ENCODE peak calls at places on chromosomes 6 and 20, in ten cellular contexts. One of them, this sample, is unnamed.

GRCh38 chr6:98576811-98577210 is 257.6 kb upstream of the POU3F2 start:
- DNase-seq in iPS-NIHi11: no peak
- DNase-seq in tibial artery: no peak
- DNase-seq in GM04504: peak; percentile 41
- DNase-seq in CD8-positive, alpha-beta T cell: no peak
- DNase-seq in AG08395: peak; percentile 27
- DNase-seq in germinal center: no peak
- DNase-seq in upper lobe of right lung: no peak
- DNase-seq in stimulated activated CD8-positive, alpha-beta memory T cell treated with anti-CD3 and anti-CD28 coated beads, Interleukin-4, amount 100 ng/mL, for 24 hours: no peak
- DNase-seq in H1: no peak
- DNase-seq in this sample: no peak

GRCh38 chr6:30741789-30742315 is 635 bp downstream of the FLOT1 start:
- DNase-seq in iPS-NIHi11: no peak
- DNase-seq in tibial artery: no peak
- DNase-seq in GM04504: no peak
- DNase-seq in CD8-positive, alpha-beta T cell: no peak
- DNase-seq in AG08395: no peak
- DNase-seq in germinal center: no peak
- DNase-seq in upper lobe of right lung: no peak
- DNase-seq in stimulated activated CD8-positive, alpha-beta memory T cell treated with anti-CD3 and anti-CD28 coated beads, Interleukin-4, amount 100 ng/mL, for 24 hours: peak; percentile 28
- DNase-seq in H1: no peak
- DNase-seq in this sample: no peak

GRCh38 chr20:63735859-63736718 is at the start of gene LIME1:
- DNase-seq in iPS-NIHi11: no peak
- DNase-seq in tibial artery: peak; percentile 67
- DNase-seq in GM04504: no peak
- DNase-seq in CD8-positive, alpha-beta T cell: peak; percentile 93
- DNase-seq in AG08395: no peak
- DNase-seq in germinal center: peak; percentile 83
- DNase-seq in upper lobe of right lung: peak; percentile 69
- DNase-seq in stimulated activated CD8-positive, alpha-beta memory T cell treated with anti-CD3 and anti-CD28 coated beads, Interleukin-4, amount 100 ng/mL, for 24 hours: peak; percentile 52
- DNase-seq in H1: peak; percentile 45
- DNase-seq in this sample: peak; percentile 68

GRCh38 chr20:53688085-53688484 is 94.4 kb upstream of the ZNF217 start:
- DNase-seq in iPS-NIHi11: no peak
- DNase-seq in tibial artery: no peak
- DNase-seq in GM04504: no peak
- DNase-seq in CD8-positive, alpha-beta T cell: no peak
- DNase-seq in AG08395: no peak
- DNase-seq in germinal center: no peak
- DNase-seq in upper lobe of right lung: no peak
- DNase-seq in stimulated activated CD8-positive, alpha-beta memory T cell treated with anti-CD3 and anti-CD28 coated beads, Interleukin-4, amount 100 ng/mL, for 24 hours: no peak
- DNase-seq in H1: no peak
- DNase-seq in this sample: no peak

GRCh38 chr6:53768636-53769035 is 26.2 kb upstream of the LRRC1 start:
- DNase-seq in iPS-NIHi11: no peak
- DNase-seq in tibial artery: no peak
- DNase-seq in GM04504: no peak
- DNase-seq in CD8-positive, alpha-beta T cell: no peak
- DNase-seq in AG08395: no peak
- DNase-seq in germinal center: no peak
- DNase-seq in upper lobe of right lung: no peak
- DNase-seq in stimulated activated CD8-positive, alpha-beta memory T cell treated with anti-CD3 and anti-CD28 coated beads, Interleukin-4, amount 100 ng/mL, for 24 hours: no peak
- DNase-seq in H1: no peak
- DNase-seq in this sample: no peak

GRCh38 chr6:50990750-50991446 is 172.2 kb downstream of the TFAP2B start:
- DNase-seq in iPS-NIHi11: no peak
- DNase-seq in tibial artery: no peak
- DNase-seq in GM04504: no peak
- DNase-seq in CD8-positive, alpha-beta T cell: no peak
- DNase-seq in AG08395: no peak
- DNase-seq in germinal center: no peak
- DNase-seq in upper lobe of right lung: no peak
- DNase-seq in stimulated activated CD8-positive, alpha-beta memory T cell treated with anti-CD3 and anti-CD28 coated beads, Interleukin-4, amount 100 ng/mL, for 24 hours: no peak
- DNase-seq in H1: no peak
- DNase-seq in this sample: no peak

GRCh38 chr20:47664068-47664437 is 121.2 kb downstream of the SULF2 start:
- DNase-seq in iPS-NIHi11: no peak
- DNase-seq in tibial artery: no peak
- DNase-seq in GM04504: no peak
- DNase-seq in CD8-positive, alpha-beta T cell: no peak
- DNase-seq in AG08395: no peak
- DNase-seq in germinal center: no peak
- DNase-seq in upper lobe of right lung: no peak
- DNase-seq in stimulated activated CD8-positive, alpha-beta memory T cell treated with anti-CD3 and anti-CD28 coated beads, Interleukin-4, amount 100 ng/mL, for 24 hours: no peak
- DNase-seq in H1: no peak
- DNase-seq in this sample: no peak

GRCh38 chr6:116087437-116088027 is 13.1 kb upstream of the NT5DC1 start:
- DNase-seq in iPS-NIHi11: no peak
- DNase-seq in tibial artery: no peak
- DNase-seq in GM04504: peak; percentile 59
- DNase-seq in CD8-positive, alpha-beta T cell: no peak
- DNase-seq in AG08395: peak; percentile 68
- DNase-seq in germinal center: no peak
- DNase-seq in upper lobe of right lung: no peak
- DNase-seq in stimulated activated CD8-positive, alpha-beta memory T cell treated with anti-CD3 and anti-CD28 coated beads, Interleukin-4, amount 100 ng/mL, for 24 hours: no peak
- DNase-seq in H1: no peak
- DNase-seq in this sample: no peak

GRCh38 chr6:109772961-109773431 is 81.9 kb downstream of the FIG4 start:
- DNase-seq in iPS-NIHi11: no peak
- DNase-seq in tibial artery: no peak
- DNase-seq in GM04504: no peak
- DNase-seq in CD8-positive, alpha-beta T cell: no peak
- DNase-seq in AG08395: peak; percentile 22
- DNase-seq in germinal center: no peak
- DNase-seq in upper lobe of right lung: no peak
- DNase-seq in stimulated activated CD8-positive, alpha-beta memory T cell treated with anti-CD3 and anti-CD28 coated beads, Interleukin-4, amount 100 ng/mL, for 24 hours: no peak
- DNase-seq in H1: no peak
- DNase-seq in this sample: no peak

GRCh38 chr6:3644613-3645012 is 106.9 kb downstream of the PXDC1 start:
- DNase-seq in iPS-NIHi11: no peak
- DNase-seq in tibial artery: no peak
- DNase-seq in GM04504: no peak
- DNase-seq in CD8-positive, alpha-beta T cell: no peak
- DNase-seq in AG08395: no peak
- DNase-seq in germinal center: no peak
- DNase-seq in upper lobe of right lung: no peak
- DNase-seq in stimulated activated CD8-positive, alpha-beta memory T cell treated with anti-CD3 and anti-CD28 coated beads, Interleukin-4, amount 100 ng/mL, for 24 hours: no peak
- DNase-seq in H1: peak; percentile 41
- DNase-seq in this sample: no peak

GRCh38 chr6:73610444-73611275 is 43.1 kb downstream of the SLC17A5 start:
- DNase-seq in iPS-NIHi11: peak; percentile 31
- DNase-seq in tibial artery: no peak
- DNase-seq in GM04504: no peak
- DNase-seq in CD8-positive, alpha-beta T cell: no peak
- DNase-seq in AG08395: peak; percentile 38
- DNase-seq in germinal center: peak; percentile 37
- DNase-seq in upper lobe of right lung: no peak
- DNase-seq in stimulated activated CD8-positive, alpha-beta memory T cell treated with anti-CD3 and anti-CD28 coated beads, Interleukin-4, amount 100 ng/mL, for 24 hours: no peak
- DNase-seq in H1: no peak
- DNase-seq in this sample: no peak

GRCh38 chr20:51259455-51259854 is 236.5 kb upstream of the KCNG1 start:
- DNase-seq in iPS-NIHi11: no peak
- DNase-seq in tibial artery: no peak
- DNase-seq in GM04504: no peak
- DNase-seq in CD8-positive, alpha-beta T cell: no peak
- DNase-seq in AG08395: no peak
- DNase-seq in germinal center: no peak
- DNase-seq in upper lobe of right lung: no peak
- DNase-seq in stimulated activated CD8-positive, alpha-beta memory T cell treated with anti-CD3 and anti-CD28 coated beads, Interleukin-4, amount 100 ng/mL, for 24 hours: no peak
- DNase-seq in H1: no peak
- DNase-seq in this sample: no peak

GRCh38 chr20:13231031-13231752 is 10.1 kb downstream of the ISM1 start:
- DNase-seq in iPS-NIHi11: no peak
- DNase-seq in tibial artery: no peak
- DNase-seq in GM04504: no peak
- DNase-seq in CD8-positive, alpha-beta T cell: peak; percentile 38
- DNase-seq in AG08395: peak; percentile 55
- DNase-seq in germinal center: no peak
- DNase-seq in upper lobe of right lung: no peak
- DNase-seq in stimulated activated CD8-positive, alpha-beta memory T cell treated with anti-CD3 and anti-CD28 coated beads, Interleukin-4, amount 100 ng/mL, for 24 hours: peak; percentile 2
- DNase-seq in H1: no peak
- DNase-seq in this sample: no peak